ENCODE peak calls at places on chromosomes 5 and 9, in ten cellular contexts. A is spleen; B is heart left ventricle; U is HepG2; E is aorta; T is astrocyte; Q is CD8-positive, alpha-beta T cell; M is body of pancreas; X is colonic mucosa; O is tibial nerve. N is an unnamed sample. For H3K27me3 and H3K36me3, the result is how much of the 10 kb centered on the place peaks cover.

GRCh38 chr9:127090341-127090985 is 32.0 kb downstream of the ANGPTL2 start:
- DNase-seq in A (no peak), B (no peak), U (no peak), E (no peak), T (no peak), Q (no peak), M (no peak), X (no peak), O (no peak), N (no peak)

GRCh38 chr9:7788772-7789171 is 10.8 kb downstream of the DMAC1 start:
- DNase-seq in A (no peak), B (no peak), U (no peak), E (no peak), T (no peak), Q (no peak), M (no peak), X (no peak), O (no peak), N (no peak)

GRCh38 chr9:94743035-94743954 is 16.8 kb downstream of the AOPEP start:
- DNase-seq in A (no peak), B (no peak), U (no peak), E (no peak), T (peak), Q (no peak), M (peak), X (no peak), O (no peak), N (no peak)

GRCh38 chr5:60634054-60634453 is 65.9 kb downstream of the DEPDC1B start:
- DNase-seq in A (no peak), B (no peak), U (no peak), E (no peak), T (no peak), Q (no peak), M (no peak), X (no peak), O (no peak), N (no peak)

GRCh38 chr5:6847896-6848295 is 134.7 kb downstream of the TENT4A start:
- DNase-seq in A (no peak), B (no peak), U (no peak), E (no peak), T (no peak), Q (no peak), M (no peak), X (no peak), O (no peak), N (no peak)

GRCh38 chr5:143536364-143536763 is 132.9 kb upstream of the NR3C1 start:
- DNase-seq in A (no peak), B (peak), U (peak), E (peak), T (peak), Q (no peak), M (peak), X (no peak), O (no peak), N (no peak)

GRCh38 chr5:169914766-169915165 is 65.5 kb downstream of the INSYN2B start:
- DNase-seq in A (no peak), B (no peak), U (no peak), E (no peak), T (peak), Q (no peak), M (peak), X (no peak), O (peak), N (no peak)

GRCh38 chr9:86193088-86193487 is 66.4 kb downstream of the C9orf153 start:
- DNase-seq in A (no peak), B (no peak), U (no peak), E (no peak), T (no peak), Q (no peak), M (no peak), X (no peak), O (no peak), N (no peak)

GRCh38 chr5:61322738-61323429 is 9.2 kb upstream of the ZSWIM6 start:
- DNase-seq in A (no peak), B (no peak), U (no peak), E (no peak), T (no peak), Q (no peak), M (no peak), X (peak), O (no peak), N (no peak)

GRCh38 chr5:115842089-115842881 is 550 bp downstream of the AP3S1 start:
- DNase-seq in A (no peak), B (no peak), U (peak), E (no peak), T (peak), Q (peak), M (peak), X (peak), O (no peak), N (no peak)

GRCh38 chr9:96612966-96613589 is 6.6 kb downstream of the CDC14B start:
- DNase-seq in A (no peak), B (no peak), U (no peak), E (no peak), T (peak), Q (no peak), M (no peak), X (no peak), O (no peak), N (no peak)

GRCh38 chr5:32499261-32499660 is 54.7 kb upstream of the ZFR start:
- DNase-seq in A (no peak), B (no peak), U (no peak), E (no peak), T (no peak), Q (no peak), M (no peak), X (no peak), O (no peak), N (no peak)

GRCh38 chr5:123610665-123611406 is 98.9 kb downstream of the CSNK1G3 start:
- DNase-seq in A (no peak), B (no peak), U (peak), E (no peak), T (peak), Q (no peak), M (no peak), X (peak), O (no peak), N (peak)

GRCh38 chr9:104553261-104553660 is 15.7 kb upstream of the OR13C8 start:
- DNase-seq in A (no peak), B (no peak), U (no peak), E (no peak), T (no peak), Q (no peak), M (no peak), X (no peak), O (no peak), N (no peak)

GRCh38 chr9:98144076-98144475 is 25.1 kb upstream of the TRIM14 start:
- DNase-seq in A (no peak), B (no peak), U (no peak), E (no peak), T (no peak), Q (no peak), M (no peak), X (peak), O (no peak), N (no peak)

GRCh38 chr5:122077451-122078115 is 476 bp downstream of the LOX start:
- DNase-seq in A (peak), B (no peak), U (peak), E (peak), T (no peak), Q (no peak), M (peak), X (no peak), O (peak), N (peak)

GRCh38 chr9:134983094-134983493 is 65.4 kb upstream of the FCN1 start:
- DNase-seq in A (peak), B (no peak), U (no peak), E (peak), T (no peak), Q (no peak), M (no peak), X (no peak), O (no peak), N (peak)

GRCh38 chr9:126788631-126789349 is 16.1 kb upstream of the ZBTB43 start:
- DNase-seq in A (no peak), B (no peak), U (no peak), E (no peak), T (peak), Q (no peak), M (no peak), X (no peak), O (no peak), N (no peak)

GRCh38 chr5:179763215-179763945 is 30.4 kb upstream of the LTC4S start:
- DNase-seq in A (peak), B (peak), U (peak), E (peak), T (peak), Q (peak), M (peak), X (peak), O (peak), N (peak)

GRCh38 chr5:179379321-179379890 is 34.1 kb upstream of the ADAMTS2 start:
- DNase-seq in A (no peak), B (no peak), U (no peak), E (peak), T (no peak), Q (no peak), M (no peak), X (no peak), O (no peak), N (no peak)

GRCh38 chr5:176676361-176676824 is 29.1 kb downstream of the TSPAN17 start:
- DNase-seq in A (no peak), B (peak), U (peak), E (no peak), T (no peak), Q (no peak), M (no peak), X (no peak), O (no peak), N (no peak)

GRCh38 chr9:136821333-136822031 is 13.7 kb downstream of the RABL6 start:
- DNase-seq in A (no peak), B (no peak), U (no peak), E (peak), T (peak), Q (no peak), M (no peak), X (no peak), O (no peak), N (peak)

GRCh38 chr5:67366961-67367360 is 170.4 kb upstream of the CD180 start:
- DNase-seq in A (no peak), B (no peak), U (no peak), E (no peak), T (no peak), Q (no peak), M (no peak), X (no peak), O (no peak), N (no peak)

GRCh38 chr5:1134478-1134877 is 22.6 kb upstream of the SLC12A7 start:
- DNase-seq in A (no peak), B (no peak), U (peak), E (no peak), T (no peak), Q (no peak), M (peak), X (no peak), O (no peak), N (no peak)

GRCh38 chr5:92580814-92581213 is 1000.2 kb downstream of the NR2F1-AS1 start:
- DNase-seq in A (no peak), B (no peak), U (no peak), E (no peak), T (no peak), Q (no peak), M (no peak), X (no peak), O (no peak), N (no peak)

GRCh38 chr5:58405175-58405574 is 54.7 kb downstream of the PLK2 start:
- DNase-seq in A (no peak), B (no peak), U (no peak), E (no peak), T (no peak), Q (no peak), M (no peak), X (no peak), O (no peak), N (no peak)

GRCh38 chr5:180414176-180414575 is 61.0 kb upstream of the GFPT2 start:
- DNase-seq in A (no peak), B (no peak), U (no peak), E (peak), T (no peak), Q (no peak), M (no peak), X (no peak), O (no peak), N (no peak)

GRCh38 chr5:175107028-175107588 is 336.9 kb downstream of the DRD1 start:
- DNase-seq in A (no peak), B (no peak), U (no peak), E (no peak), T (no peak), Q (no peak), M (no peak), X (no peak), O (no peak), N (no peak)

GRCh38 chr5:72246954-72247442 is 73.0 kb downstream of the MRPS27 start:
- DNase-seq in A (no peak), B (no peak), U (no peak), E (no peak), T (peak), Q (no peak), M (no peak), X (no peak), O (no peak), N (no peak)

GRCh38 chr5:147701468-147701867 is 81.1 kb downstream of the JAKMIP2 start:
- DNase-seq in A (no peak), B (no peak), U (no peak), E (no peak), T (no peak), Q (no peak), M (no peak), X (no peak), O (no peak), N (no peak)

GRCh38 chr5:109865636-109866035 is 175.9 kb downstream of the MAN2A1 start:
- DNase-seq in A (no peak), B (no peak), U (peak), E (no peak), T (peak), Q (no peak), M (peak), X (no peak), O (no peak), N (no peak)

GRCh38 chr5:143976055-143976454 is 164.1 kb downstream of the HMHB1 start:
- DNase-seq in A (no peak), B (no peak), U (no peak), E (no peak), T (peak), Q (no peak), M (no peak), X (no peak), O (no peak), N (no peak)

GRCh38 chr5:31901807-31902530 is 263.0 kb downstream of the PDZD2 start:
- DNase-seq in A (no peak), B (no peak), U (no peak), E (no peak), T (peak), Q (no peak), M (no peak), X (no peak), O (no peak), N (no peak)

GRCh38 chr5:135012951-135013391 is 21.1 kb downstream of the PITX1 start:
- DNase-seq in A (peak), B (no peak), U (no peak), E (peak), T (no peak), Q (no peak), M (no peak), X (no peak), O (no peak), N (no peak)

GRCh38 chr9:110426052-110426709 is 88.5 kb upstream of the TXNDC8 start:
- DNase-seq in A (no peak), B (no peak), U (peak), E (no peak), T (peak), Q (no peak), M (no peak), X (no peak), O (no peak), N (no peak)

GRCh38 chr5:55063220-55063863 is 39.1 kb upstream of the GZMA start:
- DNase-seq in A (no peak), B (no peak), U (no peak), E (no peak), T (peak), Q (no peak), M (no peak), X (no peak), O (no peak), N (no peak)

GRCh38 chr9:7910426-7911015 is 110.9 kb upstream of the DMAC1 start:
- DNase-seq in A (no peak), B (peak), U (no peak), E (no peak), T (peak), Q (no peak), M (no peak), X (peak), O (no peak), N (no peak)

GRCh38 chr9:77977210-77977611 is 54.4 kb downstream of the GNAQ start:
- DNase-seq in A (no peak), B (peak), U (peak), E (no peak), T (peak), Q (no peak), M (peak), X (peak), O (peak), N (peak)

GRCh38 chr9:107782789-107783188 is 293.2 kb upstream of the KLF4 start:
- DNase-seq in A (no peak), B (no peak), U (no peak), E (no peak), T (no peak), Q (no peak), M (no peak), X (no peak), O (no peak), N (no peak)

GRCh38 chr9:68704804-68705635 is at the start of gene PIP5K1B:
- DNase-seq in A (peak), B (peak), U (peak), E (peak), T (peak), Q (no peak), M (peak), X (peak), O (no peak), N (peak)

GRCh38 chr5:151682751-151683331 is 3.9 kb downstream of the SPARC start:
- DNase-seq in A (no peak), B (peak), U (no peak), E (no peak), T (no peak), Q (no peak), M (no peak), X (no peak), O (no peak), N (no peak)
- H3K27me3 ChIP-seq in A (under half), B (under half), U (under half), E (under half), T (under half), Q (under half), M (under half), X (under half), O (under half), N (under half)

GRCh38 chr5:41924526-41924871 is 582 bp upstream of the FBXO4 start:
- DNase-seq in A (no peak), B (no peak), U (no peak), E (no peak), T (no peak), Q (no peak), M (no peak), X (no peak), O (no peak), N (no peak)
- H3K4me3 ChIP-seq in A (peak), B (peak), U (peak), E (peak), T (peak), Q (peak), M (peak), X (peak), O (peak), N (peak)

GRCh38 chr9:33032865-33033264 is 7.8 kb downstream of the DNAJA1 start:
- DNase-seq in A (no peak), B (no peak), U (peak), E (no peak), T (no peak), Q (no peak), M (no peak), X (no peak), O (no peak), N (no peak)
- H3K36me3 ChIP-seq in A (half or more), B (half or more), U (under half), E (under half), T (half or more), Q (half or more), M (under half), X (under half), O (under half), N (under half)

DNA sequence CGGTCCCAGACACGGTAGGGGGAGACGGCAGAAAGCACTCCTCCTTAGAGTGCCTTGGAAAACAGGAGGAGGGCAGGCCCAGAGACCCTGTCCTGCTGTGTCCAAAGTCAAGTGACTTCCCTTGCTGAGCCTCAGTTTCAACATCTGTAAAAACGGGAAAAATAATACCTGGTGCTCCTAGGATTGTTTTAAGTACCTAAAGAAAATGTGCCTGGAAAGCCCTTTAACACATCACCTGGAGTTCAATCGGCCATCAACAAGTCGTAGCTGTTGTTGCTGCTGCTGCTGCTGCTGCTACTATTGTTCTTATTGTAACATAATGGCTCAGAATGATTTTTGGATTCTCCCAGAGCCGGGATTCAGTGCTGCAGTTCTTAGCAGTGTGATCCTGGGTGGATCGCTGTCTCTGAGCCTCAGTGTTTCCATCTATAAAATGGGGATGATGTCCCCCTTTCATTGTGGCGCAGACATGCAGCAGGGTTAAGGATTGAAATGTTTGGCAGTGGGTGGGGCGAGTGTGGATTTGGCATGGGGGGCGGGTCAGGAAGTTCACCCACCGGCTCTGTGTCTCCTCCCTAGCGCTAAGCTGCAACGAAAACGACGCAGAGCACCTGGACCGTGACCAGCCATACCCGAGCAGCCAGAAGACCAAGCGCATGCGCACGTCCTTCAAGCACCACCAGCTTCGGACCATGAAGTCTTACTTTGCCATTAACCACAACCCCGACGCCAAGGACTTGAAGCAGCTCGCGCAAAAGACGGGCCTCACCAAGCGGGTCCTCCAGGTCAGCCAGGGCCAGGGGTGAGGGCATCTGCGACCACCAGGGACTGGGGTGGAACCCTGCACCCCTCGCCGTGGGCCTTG is 9.2 kb downstream of the LHX2 start:
- DNase-seq in A (no peak), B (no peak), U (no peak), E (no peak), T (no peak), Q (no peak), M (no peak), X (no peak), O (no peak), N (peak)
- H3K27me3 ChIP-seq in A (half or more), B (half or more), U (half or more), E (under half), T (half or more), Q (half or more), M (under half), X (half or more), O (under half), N (half or more)

GRCh38 chr5:14309199-14309598 is 166.1 kb downstream of the TRIO start:
- DNase-seq in A (no peak), B (no peak), U (no peak), E (no peak), T (no peak), Q (no peak), M (no peak), X (no peak), O (no peak), N (no peak)
- H3K4me3 ChIP-seq in A (no peak), B (no peak), U (no peak), E (no peak), T (no peak), Q (no peak), M (no peak), X (no peak), O (no peak), N (no peak)

GRCh38 chr5:138339086-138339456 is 1.0 kb downstream of the FAM53C start:
- DNase-seq in A (no peak), B (no peak), U (no peak), E (no peak), T (no peak), Q (no peak), M (no peak), X (no peak), O (no peak), N (peak)

GRCh38 chr5:138338411-138339085 is 482 bp downstream of the FAM53C start:
- DNase-seq in A (no peak), B (no peak), U (no peak), E (no peak), T (no peak), Q (no peak), M (no peak), X (no peak), O (no peak), N (no peak)

GRCh38 chr5:138337685-138338410 is at the start of gene FAM53C:
- DNase-seq in A (peak), B (peak), U (peak), E (peak), T (peak), Q (peak), M (peak), X (peak), O (peak), N (peak)

GRCh38 chr5:138339464-138339863 is 1.4 kb downstream of the FAM53C start:
- DNase-seq in A (no peak), B (no peak), U (no peak), E (no peak), T (no peak), Q (no peak), M (no peak), X (no peak), O (no peak), N (peak)

GRCh38 chr5:138340008-138340407 is 1.9 kb downstream of the FAM53C start:
- DNase-seq in A (no peak), B (no peak), U (no peak), E (no peak), T (no peak), Q (no peak), M (no peak), X (no peak), O (no peak), N (no peak)
- H3K36me3 ChIP-seq in A (under half), B (under half), U (under half), E (under half), T (under half), Q (under half), M (under half), X (under half), O (under half), N (under half)

N was measured in H7.